ENCODE peak calls at places on chromosomes 2 and 18, in four cellular contexts. One of them, this sample, is unnamed.

GRCh38 chr2:199455533-199456382 is 2.0 kb downstream of the SATB2 start:
- DNase-seq in H1: peak; percentile 78
- DNase-seq in H9: peak; percentile 81
- DNase-seq in IMR-90: peak; percentile 31
- DNase-seq in this sample: peak; percentile 87

GRCh38 chr2:218434456-218434855 is 15.5 kb downstream of the VIL1 start:
- DNase-seq in H1: no peak
- DNase-seq in IMR-90: no peak
- DNase-seq in H9: no peak
- DNase-seq in this sample: no peak

GRCh38 chr18:55323051-55323994 is 264.7 kb downstream of the TCF4 start:
- DNase-seq in H9: no peak
- DNase-seq in H1: no peak
- DNase-seq in IMR-90: peak; percentile 31
- DNase-seq in this sample: peak; percentile 36

GRCh38 chr2:98623657-98624056 is 15.3 kb downstream of the UNC50 start:
- DNase-seq in IMR-90: peak; percentile 37
- DNase-seq in H9: no peak
- DNase-seq in H1: no peak
- DNase-seq in this sample: no peak

GRCh38 chr2:1584691-1585485 is 159.4 kb downstream of the PXDN start:
- DNase-seq in H1: no peak
- DNase-seq in H9: no peak
- DNase-seq in IMR-90: no peak
- DNase-seq in this sample: no peak

GRCh38 chr18:10412933-10413332 is 41.5 kb upstream of the APCDD1 start:
- DNase-seq in H9: no peak
- DNase-seq in H1: no peak
- DNase-seq in IMR-90: no peak
- DNase-seq in this sample: no peak

GRCh38 chr2:189086710-189087109 is 92.9 kb downstream of the COL5A2 start:
- DNase-seq in IMR-90: peak; percentile 80
- DNase-seq in H1: no peak
- DNase-seq in H9: no peak
- DNase-seq in this sample: peak; percentile 10

GRCh38 chr18:40782731-40783130 is 1172.3 kb upstream of the PIK3C3 start:
- DNase-seq in IMR-90: no peak
- DNase-seq in H9: no peak
- DNase-seq in H1: no peak
- DNase-seq in this sample: no peak

GRCh38 chr2:176419591-176420071 is 150.4 kb downstream of the MTX2 start:
- DNase-seq in H1: no peak
- DNase-seq in IMR-90: peak; percentile 89
- DNase-seq in H9: no peak
- DNase-seq in this sample: no peak

GRCh38 chr18:59516356-59517155 is 157.5 kb upstream of the LMAN1 start:
- DNase-seq in H1: no peak
- DNase-seq in H9: no peak
- DNase-seq in IMR-90: peak; percentile 92
- DNase-seq in this sample: peak; percentile 97

GRCh38 chr18:77206676-77207370 is 42.8 kb upstream of the GALR1 start:
- DNase-seq in H9: no peak
- DNase-seq in IMR-90: peak; percentile 70
- DNase-seq in H1: no peak
- DNase-seq in this sample: no peak

GRCh38 chr2:40760071-40760666 is 308.3 kb upstream of the SLC8A1 start:
- DNase-seq in H1: peak; percentile 56
- DNase-seq in H9: peak; percentile 57
- DNase-seq in IMR-90: peak; percentile 69
- DNase-seq in this sample: peak; percentile 74

GRCh38 chr2:33240178-33240577 is 236.3 kb upstream of the RASGRP3 start:
- DNase-seq in H9: no peak
- DNase-seq in H1: no peak
- DNase-seq in IMR-90: peak; percentile 92
- DNase-seq in this sample: peak; percentile 75

GRCh38 chr2:164756773-164757172 is 84.8 kb downstream of the COBLL1 start:
- DNase-seq in H1: no peak
- DNase-seq in IMR-90: no peak
- DNase-seq in H9: no peak
- DNase-seq in this sample: no peak

GRCh38 chr2:32772623-32773221 is 144.9 kb downstream of the TTC27 start:
- DNase-seq in H9: peak; percentile 32
- DNase-seq in H1: peak; percentile 48
- DNase-seq in IMR-90: peak; percentile 76
- DNase-seq in this sample: peak; percentile 89

GRCh38 chr2:231687133-231687852 is 21.0 kb upstream of the PTMA start:
- DNase-seq in H1: peak; percentile 93
- DNase-seq in H9: peak; percentile 94
- DNase-seq in IMR-90: no peak
- DNase-seq in this sample: peak; percentile 94

GRCh38 chr2:29489568-29489967 is 374.4 kb downstream of the CLIP4 start:
- DNase-seq in H1: no peak
- DNase-seq in H9: no peak
- DNase-seq in IMR-90: no peak
- DNase-seq in this sample: no peak

GRCh38 chr2:174630097-174630496 is 32.5 kb upstream of the WIPF1 start:
- DNase-seq in IMR-90: no peak
- DNase-seq in H1: no peak
- DNase-seq in H9: no peak
- DNase-seq in this sample: no peak

GRCh38 chr2:101234169-101234938 is 18.3 kb upstream of the CNOT11 start:
- DNase-seq in IMR-90: no peak
- DNase-seq in H9: no peak
- DNase-seq in H1: no peak
- DNase-seq in this sample: no peak

GRCh38 chr2:88683160-88684021 is 8.1 kb upstream of the RPIA start:
- DNase-seq in IMR-90: no peak
- DNase-seq in H9: no peak
- DNase-seq in H1: no peak
- DNase-seq in this sample: peak; percentile 70

GRCh38 chr2:12488365-12488972 is 228.3 kb upstream of the TRIB2 start:
- DNase-seq in H9: no peak
- DNase-seq in IMR-90: no peak
- DNase-seq in H1: no peak
- DNase-seq in this sample: no peak

GRCh38 chr2:192029089-192029488 is 165.6 kb downstream of the TMEFF2 start:
- DNase-seq in H9: peak; percentile 80
- DNase-seq in IMR-90: peak; percentile 58
- DNase-seq in H1: peak; percentile 58
- DNase-seq in this sample: peak; percentile 89

GRCh38 chr2:173590278-173590811 is 235.7 kb downstream of the CDCA7 start:
- DNase-seq in IMR-90: peak; percentile 98
- DNase-seq in H1: no peak
- DNase-seq in H9: no peak
- DNase-seq in this sample: no peak

GRCh38 chr2:145012214-145012670 is 492.3 kb upstream of the ZEB2 start:
- DNase-seq in IMR-90: peak; percentile 24
- DNase-seq in H9: no peak
- DNase-seq in H1: no peak
- DNase-seq in this sample: no peak

GRCh38 chr18:31555971-31556747 is 35.5 kb upstream of the TTR start:
- DNase-seq in H9: no peak
- DNase-seq in IMR-90: peak; percentile 70
- DNase-seq in H1: no peak
- DNase-seq in this sample: peak; percentile 71

GRCh38 chr2:176960736-176961135 is 251.9 kb upstream of the HNRNPA3 start:
- DNase-seq in H9: no peak
- DNase-seq in IMR-90: no peak
- DNase-seq in H1: no peak
- DNase-seq in this sample: peak; percentile 46

GRCh38 chr2:70920367-70920715 is 15.4 kb upstream of the ATP6V1B1 start:
- DNase-seq in IMR-90: no peak
- DNase-seq in H9: peak; percentile 26
- DNase-seq in H1: peak; percentile 48
- DNase-seq in this sample: no peak

GRCh38 chr18:78255013-78255412 is 724.6 kb upstream of the SALL3 start:
- DNase-seq in IMR-90: no peak
- DNase-seq in H9: no peak
- DNase-seq in H1: no peak
- DNase-seq in this sample: no peak

GRCh38 chr18:22168360-22168921 is 948 bp upstream of the GATA6 start:
- DNase-seq in H9: peak; percentile 52
- DNase-seq in IMR-90: no peak
- DNase-seq in H1: peak; percentile 58
- DNase-seq in this sample: peak; percentile 90

GRCh38 chr2:157304811-157305712 is 20.6 kb downstream of the ERMN start:
- DNase-seq in IMR-90: peak; percentile 49
- DNase-seq in H1: no peak
- DNase-seq in H9: no peak
- DNase-seq in this sample: no peak

GRCh38 chr2:100965596-100965995 is 36.5 kb upstream of the RPL31 start:
- DNase-seq in H9: no peak
- DNase-seq in H1: no peak
- DNase-seq in IMR-90: no peak
- DNase-seq in this sample: no peak

GRCh38 chr2:71599038-71599437 is 145.7 kb downstream of the DYSF start:
- DNase-seq in IMR-90: no peak
- DNase-seq in H9: no peak
- DNase-seq in H1: no peak
- DNase-seq in this sample: no peak

GRCh38 chr18:48314694-48315093 is 94.5 kb downstream of the ZBTB7C start:
- DNase-seq in H9: peak; percentile 46
- DNase-seq in IMR-90: no peak
- DNase-seq in H1: no peak
- DNase-seq in this sample: no peak

GRCh38 chr2:170716851-170717598 is 1.9 kb downstream of the SP5 start:
- DNase-seq in IMR-90: peak; percentile 5
- DNase-seq in H1: peak; percentile 83
- DNase-seq in H9: peak; percentile 86
- DNase-seq in this sample: peak; percentile 94

GRCh38 chr2:42110974-42111322 is 58.2 kb upstream of the EML4 start:
- DNase-seq in H1: no peak
- DNase-seq in IMR-90: no peak
- DNase-seq in H9: no peak
- DNase-seq in this sample: no peak

GRCh38 chr2:8151888-8152287 is 530.0 kb upstream of the ID2 start:
- DNase-seq in IMR-90: no peak
- DNase-seq in H9: no peak
- DNase-seq in H1: no peak
- DNase-seq in this sample: no peak

GRCh38 chr2:211867845-211868361 is 670.7 kb downstream of the ERBB4 start:
- DNase-seq in IMR-90: peak; percentile 61
- DNase-seq in H9: no peak
- DNase-seq in H1: no peak
- DNase-seq in this sample: no peak

GRCh38 chr2:239386001-239386670 is 14.7 kb downstream of the HDAC4 start:
- DNase-seq in IMR-90: no peak
- DNase-seq in H9: no peak
- DNase-seq in H1: no peak
- DNase-seq in this sample: no peak

GRCh38 chr18:29434650-29435049 is 1257.7 kb upstream of the CDH2 start:
- DNase-seq in H1: no peak
- DNase-seq in IMR-90: no peak
- DNase-seq in H9: no peak
- DNase-seq in this sample: no peak
- H3K56ac ChIP-seq in H1: no peak overlapping the region
- H3K56ac ChIP-seq in IMR-90: no peak overlapping the region
- H3K56ac ChIP-seq in H9: no peak overlapping the region
- H3K56ac ChIP-seq in this sample: no peak overlapping the region

GRCh38 chr18:75936862-75937261 is 509.4 kb upstream of the SMIM21 start:
- DNase-seq in H1: no peak
- DNase-seq in H9: no peak
- DNase-seq in IMR-90: no peak
- DNase-seq in this sample: no peak

GRCh38 chr18:75937306-75937705 is 509.8 kb upstream of the SMIM21 start:
- DNase-seq in H9: no peak
- DNase-seq in IMR-90: no peak
- DNase-seq in H1: no peak
- DNase-seq in this sample: peak; percentile 25
- H3K56ac ChIP-seq in H9: no peak overlapping the region
- H3K56ac ChIP-seq in IMR-90: no peak overlapping the region
- H3K56ac ChIP-seq in H1: no peak overlapping the region
- H3K56ac ChIP-seq in this sample: no peak overlapping the region

GRCh38 chr2:219996366-219996765 is 368.9 kb downstream of the SLC4A3 start:
- DNase-seq in IMR-90: no peak
- DNase-seq in H1: no peak
- DNase-seq in H9: no peak
- DNase-seq in this sample: no peak

GRCh38 chr2:219998714-219999227 is 371.3 kb downstream of the SLC4A3 start:
- DNase-seq in H1: no peak
- DNase-seq in H9: no peak
- DNase-seq in IMR-90: no peak
- DNase-seq in this sample: no peak

GRCh38 chr2:219998099-219998498 is 370.7 kb downstream of the SLC4A3 start:
- DNase-seq in H9: peak; percentile 52
- DNase-seq in IMR-90: no peak
- DNase-seq in H1: peak; percentile 51
- DNase-seq in this sample: peak; percentile 62

GRCh38 chr2:219997341-219997851 is 370.0 kb downstream of the SLC4A3 start:
- DNase-seq in H9: peak; percentile 80
- DNase-seq in H1: peak; percentile 94
- DNase-seq in IMR-90: peak; percentile 29
- DNase-seq in this sample: peak; percentile 86

GRCh38 chr2:219995409-219995808 is 368.0 kb downstream of the SLC4A3 start:
- DNase-seq in IMR-90: no peak
- DNase-seq in H9: no peak
- DNase-seq in H1: no peak
- DNase-seq in this sample: no peak
- H3K56ac ChIP-seq in IMR-90: no peak overlapping the region
- H3K56ac ChIP-seq in H9: no peak overlapping the region
- H3K56ac ChIP-seq in H1: no peak overlapping the region
- H3K56ac ChIP-seq in this sample: no peak overlapping the region

GRCh38 chr2:241355983-241356870 is at the start of gene FARP2:
- DNase-seq in IMR-90: peak; percentile 98
- DNase-seq in H1: peak; percentile 96
- DNase-seq in H9: peak; percentile 98
- DNase-seq in this sample: peak; percentile 99
- H3K56ac ChIP-seq in IMR-90: peak within 1 kb of the TSS; percentile 54
- H3K56ac ChIP-seq in H1: no peak within 1 kb of the TSS
- H3K56ac ChIP-seq in H9: no peak within 1 kb of the TSS
- H3K56ac ChIP-seq in this sample: peak within 1 kb of the TSS; percentile 94

This sample was measured in mesendoderm.